ENCODE peak calls at places on chromosomes 3 and 15, in seven cellular contexts. Z is activated CD4-positive, CD25-positive, alpha-beta regulatory T cell; V is WTC11; B is activated naive CD4-positive, alpha-beta T cell treated with anti-CD3 and anti-CD28 coated beads, Interleukin-2, amount 50 U/mL, for 72 hours; X is activated CD8-positive, alpha-beta T cell treated with anti-CD3 and anti-CD28 coated beads for 36 hours; R is left ventricle myocardium inferior; D is NCI-H1048. H is an unnamed sample.

GRCh38 chr3:38453075-38453913 is at the start of gene ACVR2B:
- DNase-seq in V (peak), D (peak), B (peak), Z (peak), X (peak), R (peak), H (peak)

GRCh38 chr3:143265501-143266070 is 146.0 kb downstream of the CHST2 start:
- DNase-seq in Z (no peak), X (no peak), V (no peak), D (no peak), B (no peak), R (no peak), H (no peak)

GRCh38 chr3:177197934-177198484 is 727 bp upstream of the TBL1XR1 start:
- DNase-seq in R (no peak), B (no peak), D (no peak), V (no peak), Z (no peak), X (no peak), H (peak)

GRCh38 chr3:3196148-3196861 is 16.8 kb upstream of the CRBN start:
- DNase-seq in X (peak), R (no peak), Z (no peak), V (peak), B (no peak), D (no peak), H (no peak)

GRCh38 chr3:44509985-44510360 is 32.5 kb upstream of the ZNF445 start:
- DNase-seq in R (no peak), X (no peak), B (no peak), D (no peak), V (no peak), Z (no peak), H (peak)

GRCh38 chr3:158100681-158101080 is 5.5 kb downstream of the SHOX2 start:
- DNase-seq in D (no peak), B (no peak), X (no peak), V (no peak), R (no peak), Z (no peak), H (no peak)

GRCh38 chr3:155079795-155080546 is at the start of gene MME:
- DNase-seq in X (no peak), V (peak), D (no peak), B (no peak), Z (no peak), R (peak), H (no peak)

GRCh38 chr3:67335813-67336212 is 318.6 kb downstream of the SUCLG2 start:
- DNase-seq in D (no peak), X (no peak), V (no peak), Z (no peak), B (no peak), R (no peak), H (peak)

GRCh38 chr3:46427929-46428833 is 21.1 kb downstream of the CCRL2 start:
- DNase-seq in D (no peak), Z (no peak), B (no peak), V (no peak), R (no peak), X (no peak), H (peak)

GRCh38 chr3:24237971-24238767 is 256.5 kb downstream of the THRB start:
- DNase-seq in R (no peak), Z (no peak), D (no peak), V (peak), B (no peak), X (peak), H (peak)

GRCh38 chr3:312170-312569 is 115.6 kb downstream of the CHL1 start:
- DNase-seq in V (no peak), D (peak), R (no peak), X (no peak), Z (no peak), B (no peak), H (no peak)

GRCh38 chr3:168476360-168476980 is 380.7 kb upstream of the GOLIM4 start:
- DNase-seq in R (no peak), Z (no peak), D (no peak), B (no peak), X (no peak), V (no peak), H (no peak)

GRCh38 chr3:90184861-90185260 is 1077.4 kb downstream of the EPHA3 start:
- DNase-seq in R (no peak), V (no peak), X (no peak), B (no peak), Z (no peak), D (no peak), H (no peak)

GRCh38 chr15:75229191-75230015 is 27.7 kb downstream of the C15orf39 start:
- DNase-seq in R (no peak), B (no peak), X (no peak), V (no peak), Z (no peak), D (no peak), H (no peak)

GRCh38 chr3:51696954-51697353 is 9.9 kb upstream of the GRM2 start:
- DNase-seq in Z (no peak), V (no peak), X (no peak), D (no peak), B (no peak), R (no peak), H (no peak)

H was measured in pons.